ENCODE peak calls at places on chromosome 15, in eight cellular contexts. One of them, this sample, is unnamed.

GRCh38 chr15:80087104-80087503 is 27.6 kb downstream of the ZFAND6 start:
- DNase-seq in NCI-H2081: no peak
- DNase-seq in CD8-positive, alpha-beta T cell: no peak
- DNase-seq in HTR-8/SVneo: no peak
- DNase-seq in germinal center: no peak
- DNase-seq in activated gamma-delta T cell treated with Interleukin-2 at 50 U/mL for 16 hours: no peak
- DNase-seq in cardiac septum: no peak
- DNase-seq in cerebellar cortex: no peak
- DNase-seq in this sample: no peak

GRCh38 chr15:29040367-29040745 is 154.6 kb downstream of the APBA2 start:
- DNase-seq in NCI-H2081: no peak
- DNase-seq in CD8-positive, alpha-beta T cell: no peak
- DNase-seq in HTR-8/SVneo: no peak
- DNase-seq in germinal center: no peak
- DNase-seq in activated gamma-delta T cell treated with Interleukin-2 at 50 U/mL for 16 hours: no peak
- DNase-seq in cardiac septum: no peak
- DNase-seq in cerebellar cortex: peak
- DNase-seq in this sample: peak

GRCh38 chr15:56040081-56041035 is 46.9 kb upstream of the NEDD4 start:
- DNase-seq in NCI-H2081: peak
- DNase-seq in CD8-positive, alpha-beta T cell: no peak
- DNase-seq in HTR-8/SVneo: peak
- DNase-seq in germinal center: no peak
- DNase-seq in activated gamma-delta T cell treated with Interleukin-2 at 50 U/mL for 16 hours: no peak
- DNase-seq in cardiac septum: no peak
- DNase-seq in cerebellar cortex: peak
- DNase-seq in this sample: peak

GRCh38 chr15:31212956-31213694 is 111.6 kb upstream of the TRPM1 start:
- DNase-seq in NCI-H2081: no peak
- DNase-seq in CD8-positive, alpha-beta T cell: no peak
- DNase-seq in HTR-8/SVneo: no peak
- DNase-seq in germinal center: no peak
- DNase-seq in activated gamma-delta T cell treated with Interleukin-2 at 50 U/mL for 16 hours: no peak
- DNase-seq in cardiac septum: no peak
- DNase-seq in cerebellar cortex: no peak
- DNase-seq in this sample: no peak

GRCh38 chr15:101012326-101013040 is 93.3 kb downstream of the LRRK1 start:
- DNase-seq in NCI-H2081: no peak
- DNase-seq in CD8-positive, alpha-beta T cell: no peak
- DNase-seq in HTR-8/SVneo: no peak
- DNase-seq in germinal center: no peak
- DNase-seq in activated gamma-delta T cell treated with Interleukin-2 at 50 U/mL for 16 hours: no peak
- DNase-seq in cardiac septum: peak
- DNase-seq in cerebellar cortex: no peak
- DNase-seq in this sample: no peak

GRCh38 chr15:56428821-56429458 is 36.0 kb downstream of the MNS1 start:
- DNase-seq in NCI-H2081: peak
- DNase-seq in CD8-positive, alpha-beta T cell: no peak
- DNase-seq in HTR-8/SVneo: peak
- DNase-seq in germinal center: peak
- DNase-seq in activated gamma-delta T cell treated with Interleukin-2 at 50 U/mL for 16 hours: no peak
- DNase-seq in cardiac septum: no peak
- DNase-seq in cerebellar cortex: peak
- DNase-seq in this sample: peak

GRCh38 chr15:62112616-62113593 is 46.1 kb downstream of the C2CD4A start:
- DNase-seq in NCI-H2081: no peak
- DNase-seq in CD8-positive, alpha-beta T cell: no peak
- DNase-seq in HTR-8/SVneo: peak
- DNase-seq in germinal center: no peak
- DNase-seq in activated gamma-delta T cell treated with Interleukin-2 at 50 U/mL for 16 hours: no peak
- DNase-seq in cardiac septum: no peak
- DNase-seq in cerebellar cortex: no peak
- DNase-seq in this sample: peak

GRCh38 chr15:52076889-52077781 is 35.4 kb downstream of the BCL2L10 start:
- DNase-seq in NCI-H2081: no peak
- DNase-seq in CD8-positive, alpha-beta T cell: no peak
- DNase-seq in HTR-8/SVneo: peak
- DNase-seq in germinal center: no peak
- DNase-seq in activated gamma-delta T cell treated with Interleukin-2 at 50 U/mL for 16 hours: no peak
- DNase-seq in cardiac septum: no peak
- DNase-seq in cerebellar cortex: no peak
- DNase-seq in this sample: no peak

GRCh38 chr15:38975282-38975990 is 410.8 kb upstream of the RASGRP1 start:
- DNase-seq in NCI-H2081: no peak
- DNase-seq in CD8-positive, alpha-beta T cell: no peak
- DNase-seq in HTR-8/SVneo: no peak
- DNase-seq in germinal center: no peak
- DNase-seq in activated gamma-delta T cell treated with Interleukin-2 at 50 U/mL for 16 hours: no peak
- DNase-seq in cardiac septum: no peak
- DNase-seq in cerebellar cortex: no peak
- DNase-seq in this sample: no peak

GRCh38 chr15:88036154-88036839 is 220.2 kb downstream of the NTRK3 start:
- DNase-seq in NCI-H2081: no peak
- DNase-seq in CD8-positive, alpha-beta T cell: no peak
- DNase-seq in HTR-8/SVneo: no peak
- DNase-seq in germinal center: no peak
- DNase-seq in activated gamma-delta T cell treated with Interleukin-2 at 50 U/mL for 16 hours: no peak
- DNase-seq in cardiac septum: no peak
- DNase-seq in cerebellar cortex: no peak
- DNase-seq in this sample: no peak

GRCh38 chr15:65384895-65385867 is 7.4 kb upstream of the IGDCC3 start:
- DNase-seq in NCI-H2081: peak
- DNase-seq in CD8-positive, alpha-beta T cell: peak
- DNase-seq in HTR-8/SVneo: peak
- DNase-seq in germinal center: peak
- DNase-seq in activated gamma-delta T cell treated with Interleukin-2 at 50 U/mL for 16 hours: peak
- DNase-seq in cardiac septum: peak
- DNase-seq in cerebellar cortex: peak
- DNase-seq in this sample: peak

GRCh38 chr15:90598053-90598577 is 68.4 kb downstream of the CRTC3 start:
- DNase-seq in NCI-H2081: no peak
- DNase-seq in CD8-positive, alpha-beta T cell: no peak
- DNase-seq in HTR-8/SVneo: no peak
- DNase-seq in germinal center: peak
- DNase-seq in activated gamma-delta T cell treated with Interleukin-2 at 50 U/mL for 16 hours: peak
- DNase-seq in cardiac septum: peak
- DNase-seq in cerebellar cortex: no peak
- DNase-seq in this sample: no peak